ENCODE peak calls at places on chromosomes 4 and X, in nine cellular contexts. D is lung microvascular endothelial cell; J is H54; F is central memory CD4-positive, alpha-beta T cell; U is transverse colon; V is iPS DF 6.9; B is skeletal muscle cell; P is astrocyte of the cerebellum; W is cardiac muscle cell. N is an unnamed sample.

GRCh38 chr4:103405415-103405814 is 207.3 kb upstream of the CENPE start:
- DNase-seq in D (no peak), B (no peak), P (no peak), U (no peak), F (no peak), V (no peak), J (no peak), W (no peak), N (no peak)

GRCh38 chr4:11475871-11476270 is 47.2 kb upstream of the HS3ST1 start:
- DNase-seq in P (no peak), J (no peak), F (no peak), W (no peak), D (peak; percentile 55), B (no peak), U (no peak), V (no peak), N (peak; percentile 74)

GRCh38 chrX:130607431-130607830 is 205.6 kb downstream of the RBMX2 start:
- DNase-seq in W (no peak), D (no peak), U (no peak), V (no peak), J (no peak), F (no peak), B (no peak), P (no peak), N (no peak)

GRCh38 chrX:34810911-34811310 is 131.7 kb upstream of the FAM47B start:
- DNase-seq in D (no peak), P (peak; percentile 9), J (no peak), F (no peak), V (no peak), B (peak; percentile 24), U (no peak), W (no peak), N (no peak)

GRCh38 chr4:134465417-134465816 is 263.8 kb upstream of the PABPC4L start:
- DNase-seq in B (no peak), U (no peak), J (no peak), D (no peak), P (no peak), W (peak; percentile 46), F (no peak), V (no peak), N (no peak)

GRCh38 chr4:168955674-168956073 is 54.4 kb downstream of the CBR4 start:
- DNase-seq in D (no peak), P (no peak), V (no peak), J (no peak), B (no peak), W (no peak), U (no peak), F (no peak), N (no peak)

GRCh38 chrX:150362599-150363481 is at the start of gene MAMLD1:
- DNase-seq in J (no peak), B (peak; percentile 58), V (no peak), W (peak; percentile 37), D (peak; percentile 79), F (peak; percentile 60), P (no peak), U (peak; percentile 67), N (peak; percentile 73)

GRCh38 chr4:95532305-95532704 is 16.5 kb downstream of the UNC5C start:
- DNase-seq in F (no peak), W (no peak), P (no peak), J (no peak), V (no peak), B (no peak), U (no peak), D (no peak), N (no peak)

GRCh38 chr4:70623301-70623700 is 5.2 kb upstream of the ENAM start:
- DNase-seq in D (no peak), F (no peak), J (no peak), P (no peak), B (no peak), U (no peak), V (no peak), W (no peak), N (no peak)

GRCh38 chr4:16082424-16083216 is 1.2 kb downstream of the PROM1 start:
- DNase-seq in D (no peak), B (no peak), P (no peak), J (no peak), V (peak; percentile 47), F (no peak), W (peak; percentile 88), U (peak; percentile 54), N (peak; percentile 30)

GRCh38 chr4:165474784-165475705 is 96.2 kb downstream of the CPE start:
- DNase-seq in P (no peak), U (no peak), J (no peak), W (no peak), D (no peak), B (no peak), F (no peak), V (no peak), N (no peak)

GRCh38 chr4:148998719-148999118 is 556.5 kb upstream of the NR3C2 start:
- DNase-seq in V (no peak), W (peak; percentile 29), B (no peak), F (no peak), D (no peak), U (no peak), J (no peak), P (no peak), N (no peak)

GRCh38 chr4:187840814-187841213 is 154.8 kb upstream of the ZFP42 start:
- DNase-seq in V (no peak), W (no peak), P (no peak), B (no peak), J (no peak), F (no peak), D (no peak), U (no peak), N (no peak)

GRCh38 chr4:182680196-182680771 is 236.9 kb downstream of the DCTD start:
- DNase-seq in U (no peak), B (no peak), P (peak; percentile 22), W (peak; percentile 38), J (no peak), D (peak; percentile 24), F (no peak), V (no peak), N (peak; percentile 13)

GRCh38 chrX:22060451-22060940 is 28.4 kb downstream of the PHEX start:
- DNase-seq in D (peak; percentile 44), U (no peak), V (no peak), B (no peak), W (no peak), J (no peak), P (no peak), F (no peak), N (peak; percentile 6)

GRCh38 chrX:116232833-116233232 is 62.3 kb downstream of the AGTR2 start:
- DNase-seq in W (no peak), J (no peak), V (no peak), U (no peak), F (no peak), D (peak; percentile 35), P (no peak), B (peak; percentile 57), N (peak; percentile 17)

GRCh38 chr4:3375688-3376087 is 66.1 kb upstream of the HGFAC start:
- DNase-seq in P (peak; percentile 53), V (no peak), F (no peak), D (peak; percentile 83), U (no peak), J (peak; percentile 77), B (peak; percentile 78), W (no peak), N (peak; percentile 56)